ENCODE peak calls at places on chromosomes 11 and 22, in nine cellular contexts. U, E, A, O, S, X, R, G and N are unnamed samples.

GRCh38 chr11:2928605-2929510 is at the start of gene PHLDA2:
- DNase-seq in U (peak; percentile 73), E (no peak), A (peak; percentile 76), O (peak; percentile 64), S (peak; percentile 79), X (peak; percentile 89), R (peak; percentile 85), G (peak; percentile 64), N (no peak)

GRCh38 chr11:8060801-8061554 is 20.0 kb upstream of the TUB start:
- DNase-seq in U (no peak), E (peak; percentile 68), A (peak; percentile 76), O (no peak), S (peak; percentile 54), X (peak; percentile 72), R (peak; percentile 33), G (no peak), N (no peak)

GRCh38 chr11:123419720-123420466 is 10.2 kb upstream of the GRAMD1B start:
- DNase-seq in U (peak; percentile 15), E (no peak), A (no peak), O (no peak), S (no peak), X (no peak), R (no peak), G (no peak), N (no peak)

GRCh38 chr11:103789957-103790356 is 246.5 kb upstream of the DDI1 start:
- DNase-seq in U (no peak), E (no peak), A (peak; percentile 74), O (no peak), S (no peak), X (no peak), R (no peak), G (no peak), N (no peak)

GRCh38 chr11:16969010-16970004 is 44.9 kb downstream of the PLEKHA7 start:
- DNase-seq in U (no peak), E (no peak), A (no peak), O (no peak), S (no peak), X (no peak), R (no peak), G (no peak), N (no peak)

GRCh38 chr11:119416606-119417580 is 6.1 kb downstream of the THY1 start:
- DNase-seq in U (no peak), E (peak; percentile 52), A (peak; percentile 75), O (no peak), S (peak; percentile 85), X (peak; percentile 79), R (no peak), G (no peak), N (no peak)

GRCh38 chr11:127624455-127624854 is 623.9 kb upstream of the KIRREL3 start:
- DNase-seq in U (no peak), E (peak; percentile 15), A (peak; percentile 16), O (no peak), S (no peak), X (peak; percentile 21), R (no peak), G (no peak), N (no peak)

GRCh38 chr11:125342281-125342980 is 153.6 kb downstream of the FEZ1 start:
- DNase-seq in U (no peak), E (no peak), A (no peak), O (no peak), S (no peak), X (no peak), R (peak; percentile 24), G (no peak), N (no peak)

GRCh38 chr22:50434849-50435700 is 39.8 kb downstream of the SBF1 start:
- DNase-seq in U (no peak), E (no peak), A (no peak), O (no peak), S (no peak), X (no peak), R (no peak), G (no peak), N (no peak)

GRCh38 chr11:130911306-130911705 is 5.0 kb downstream of the SNX19 start:
- DNase-seq in U (no peak), E (no peak), A (no peak), O (no peak), S (no peak), X (no peak), R (no peak), G (no peak), N (no peak)

GRCh38 chr11:20355221-20356219 is 8.0 kb upstream of the HTATIP2 start:
- DNase-seq in U (peak; percentile 51), E (no peak), A (peak; percentile 62), O (peak; percentile 63), S (peak; percentile 63), X (peak; percentile 83), R (peak; percentile 74), G (peak; percentile 52), N (peak; percentile 10)

GRCh38 chr11:19951558-19952083 is 208.7 kb downstream of the DBX1 start:
- DNase-seq in U (no peak), E (no peak), A (peak; percentile 79), O (peak; percentile 77), S (peak; percentile 68), X (peak; percentile 79), R (no peak), G (peak; percentile 35), N (peak; percentile 58)

GRCh38 chr11:64762277-64762915 is 2.6 kb upstream of the PYGM start:
- DNase-seq in U (no peak), E (no peak), A (no peak), O (no peak), S (no peak), X (no peak), R (peak; percentile 58), G (no peak), N (no peak)

GRCh38 chr11:120128392-120129172 is 9.3 kb downstream of the TRIM29 start:
- DNase-seq in U (peak; percentile 91), E (no peak), A (peak; percentile 61), O (no peak), S (peak; percentile 81), X (peak; percentile 75), R (no peak), G (no peak), N (no peak)

GRCh38 chr11:74388678-74389327 is 9.4 kb downstream of the PGM2L1 start:
- DNase-seq in U (peak; percentile 58), E (no peak), A (peak; percentile 62), O (peak; percentile 72), S (peak; percentile 71), X (peak; percentile 75), R (peak; percentile 79), G (peak; percentile 21), N (peak; percentile 75)

GRCh38 chr11:2793781-2794418 is 91.7 kb downstream of the CDKN1C start:
- DNase-seq in U (peak; percentile 6), E (no peak), A (no peak), O (no peak), S (no peak), X (no peak), R (peak; percentile 58), G (no peak), N (no peak)

GRCh38 chr11:65355776-65356393 is 1.3 kb downstream of the TIGD3 start:
- DNase-seq in U (peak; percentile 37), E (peak; percentile 42), A (peak; percentile 48), O (peak; percentile 56), S (peak; percentile 64), X (peak; percentile 73), R (no peak), G (no peak), N (peak; percentile 62)

GRCh38 chr11:116958246-116958645 is 120.8 kb upstream of the APOA1 start:
- DNase-seq in U (no peak), E (no peak), A (no peak), O (peak; percentile 17), S (no peak), X (peak; percentile 37), R (no peak), G (no peak), N (no peak)

GRCh38 chr22:49205401-49205800 is 622.3 kb downstream of the BRD1 start:
- DNase-seq in U (no peak), E (no peak), A (no peak), O (no peak), S (no peak), X (no peak), R (peak; percentile 41), G (no peak), N (no peak)

GRCh38 chr11:117479372-117479771 is 151.7 kb downstream of the CEP164 start:
- DNase-seq in U (no peak), E (no peak), A (no peak), O (no peak), S (no peak), X (no peak), R (no peak), G (no peak), N (no peak)

GRCh38 chr22:28395520-28395919 is 284.1 kb downstream of the TTC28 start:
- DNase-seq in U (no peak), E (no peak), A (no peak), O (no peak), S (no peak), X (no peak), R (no peak), G (no peak), N (no peak)

GRCh38 chr11:9568854-9569587 is 4.4 kb upstream of the WEE1 start:
- DNase-seq in U (peak; percentile 86), E (no peak), A (peak; percentile 93), O (peak; percentile 14), S (peak; percentile 94), X (peak; percentile 94), R (no peak), G (peak; percentile 50), N (peak; percentile 98)

GRCh38 chr11:72989727-72990126 is 152.4 kb downstream of the FCHSD2 start:
- DNase-seq in U (no peak), E (no peak), A (peak; percentile 33), O (no peak), S (peak; percentile 47), X (peak; percentile 64), R (no peak), G (no peak), N (no peak)

GRCh38 chr11:121112498-121113455 is 11.7 kb downstream of the TECTA start:
- DNase-seq in U (peak; percentile 49), E (peak; percentile 74), A (peak; percentile 81), O (peak; percentile 81), S (peak; percentile 75), X (peak; percentile 82), R (no peak), G (peak; percentile 51), N (peak; percentile 94)

GRCh38 chr11:60130496-60130895 is 42.0 kb downstream of the MS4A2 start:
- DNase-seq in U (peak; percentile 38), E (no peak), A (no peak), O (peak; percentile 69), S (no peak), X (no peak), R (no peak), G (peak; percentile 24), N (peak; percentile 82)

GRCh38 chr22:43004362-43005035 is 10.4 kb downstream of the PACSIN2 start:
- DNase-seq in U (peak; percentile 64), E (no peak), A (peak; percentile 58), O (no peak), S (peak; percentile 77), X (peak; percentile 81), R (no peak), G (no peak), N (peak; percentile 1)

GRCh38 chr11:121767433-121767832 is 314.7 kb upstream of the SORL1-AS1 start:
- DNase-seq in U (no peak), E (no peak), A (peak; percentile 10), O (no peak), S (no peak), X (peak; percentile 13), R (no peak), G (no peak), N (no peak)

GRCh38 chr22:39242809-39243442 is 1.9 kb downstream of the PDGFB start:
- DNase-seq in U (no peak), E (no peak), A (no peak), O (peak; percentile 53), S (no peak), X (no peak), R (peak; percentile 75), G (no peak), N (peak; percentile 31)